ENCODE peak calls at places on chromosome 6, in six cellular contexts. X, V, H, A, U and P are unnamed samples.

GRCh38 chr6:51513891-51514290 is 573.5 kb downstream of the PKHD1 start:
- DNase-seq in V (no peak), A (no peak), H (no peak), X (no peak), U (no peak), P (no peak)

GRCh38 chr6:53822355-53823115 is 27.7 kb downstream of the LRRC1 start:
- DNase-seq in H (no peak), A (peak), V (no peak), U (no peak), X (no peak), P (no peak)

GRCh38 chr6:148467926-148468325 is 125.3 kb downstream of the SASH1 start:
- DNase-seq in A (no peak), H (no peak), U (no peak), V (no peak), X (no peak), P (no peak)

GRCh38 chr6:52243282-52243893 is 912 bp downstream of the IL17F start:
- DNase-seq in V (no peak), A (peak), U (no peak), X (no peak), H (no peak), P (no peak)

GRCh38 chr6:97067045-97067444 is 142.5 kb downstream of the KLHL32 start:
- DNase-seq in A (no peak), H (no peak), V (no peak), U (no peak), X (no peak), P (no peak)

GRCh38 chr6:141685416-141685815 is 447.3 kb upstream of the GJE1 start:
- DNase-seq in U (no peak), H (no peak), V (no peak), A (peak), X (no peak), P (no peak)

GRCh38 chr6:3773696-3774298 is 22.3 kb upstream of the PXDC1 start:
- DNase-seq in X (no peak), V (no peak), A (no peak), U (no peak), H (no peak), P (no peak)

GRCh38 chr6:123769431-123769830 is 34.2 kb upstream of the NKAIN2 start:
- DNase-seq in U (no peak), A (no peak), H (no peak), V (no peak), X (no peak), P (no peak)

GRCh38 chr6:134315974-134316391 is 1.9 kb downstream of the SGK1 start:
- DNase-seq in X (no peak), U (no peak), H (no peak), A (no peak), V (no peak), P (peak)

GRCh38 chr6:141833001-141833655 is 299.6 kb upstream of the GJE1 start:
- DNase-seq in V (no peak), X (no peak), A (no peak), H (no peak), U (no peak), P (no peak)

GRCh38 chr6:157514659-157515496 is 133.9 kb downstream of the ZDHHC14 start:
- DNase-seq in U (no peak), X (no peak), H (no peak), V (no peak), A (peak), P (no peak)

GRCh38 chr6:157831424-157832249 is 8.6 kb downstream of the SNX9 start:
- DNase-seq in H (no peak), U (no peak), V (no peak), X (no peak), A (no peak), P (no peak)

GRCh38 chr6:37502703-37503485 is 3.2 kb upstream of the CCDC167 start:
- DNase-seq in H (no peak), V (no peak), U (no peak), A (no peak), X (no peak), P (no peak)

GRCh38 chr6:18293192-18293904 is 29.0 kb upstream of the DEK start:
- DNase-seq in A (peak), V (no peak), X (peak), U (no peak), H (no peak), P (no peak)

GRCh38 chr6:35810831-35811698 is 5.9 kb downstream of the LHFPL5 start:
- DNase-seq in V (no peak), U (no peak), H (no peak), A (peak), X (no peak), P (no peak)

GRCh38 chr6:142854589-142855488 is 90.1 kb downstream of the HIVEP2 start:
- DNase-seq in X (no peak), H (no peak), U (no peak), V (no peak), A (no peak), P (no peak)

GRCh38 chr6:133895573-133896343 is 6.8 kb downstream of the TCF21 start:
- DNase-seq in H (no peak), X (peak), A (no peak), U (peak), V (peak), P (no peak)

GRCh38 chr6:39801456-39802251 is 9.5 kb downstream of the DAAM2 start:
- DNase-seq in A (no peak), X (no peak), H (no peak), V (no peak), U (no peak), P (no peak)

GRCh38 chr6:117555262-117555849 is 47.0 kb downstream of the GOPC start:
- DNase-seq in V (no peak), H (no peak), A (no peak), U (no peak), X (no peak), P (no peak)

GRCh38 chr6:39594304-39594703 is 130.9 kb downstream of the KIF6 start:
- DNase-seq in X (no peak), H (no peak), U (no peak), A (no peak), V (no peak), P (no peak)

GRCh38 chr6:14354919-14355572 is 237.5 kb downstream of the CD83 start:
- DNase-seq in U (no peak), H (peak), V (peak), A (peak), X (peak), P (peak)

GRCh38 chr6:113610377-113610988 is 246.7 kb upstream of the MARCKS start:
- DNase-seq in X (no peak), U (no peak), A (no peak), V (no peak), H (no peak), P (no peak)

GRCh38 chr6:63936399-63936798 is 300.8 kb downstream of the PHF3 start:
- DNase-seq in H (no peak), A (no peak), X (no peak), V (no peak), U (no peak), P (no peak)

GRCh38 chr6:73774311-73774766 is 78.3 kb downstream of the CD109 start:
- DNase-seq in X (no peak), A (peak), H (no peak), V (peak), U (peak), P (no peak)

GRCh38 chr6:11042025-11042749 is 1.9 kb downstream of the ELOVL2 start:
- DNase-seq in U (no peak), X (no peak), V (no peak), A (no peak), H (no peak), P (no peak)

GRCh38 chr6:11040134-11040533 is 4.0 kb downstream of the ELOVL2 start:
- DNase-seq in V (no peak), H (no peak), U (no peak), A (no peak), X (no peak), P (no peak)

GRCh38 chr6:11036977-11037430 is 7.1 kb downstream of the ELOVL2 start:
- DNase-seq in X (no peak), A (no peak), H (no peak), U (no peak), V (no peak), P (no peak)

GRCh38 chr6:11035961-11036360 is 8.1 kb downstream of the ELOVL2 start:
- DNase-seq in U (no peak), X (no peak), A (no peak), H (no peak), V (no peak), P (no peak)

DNA sequence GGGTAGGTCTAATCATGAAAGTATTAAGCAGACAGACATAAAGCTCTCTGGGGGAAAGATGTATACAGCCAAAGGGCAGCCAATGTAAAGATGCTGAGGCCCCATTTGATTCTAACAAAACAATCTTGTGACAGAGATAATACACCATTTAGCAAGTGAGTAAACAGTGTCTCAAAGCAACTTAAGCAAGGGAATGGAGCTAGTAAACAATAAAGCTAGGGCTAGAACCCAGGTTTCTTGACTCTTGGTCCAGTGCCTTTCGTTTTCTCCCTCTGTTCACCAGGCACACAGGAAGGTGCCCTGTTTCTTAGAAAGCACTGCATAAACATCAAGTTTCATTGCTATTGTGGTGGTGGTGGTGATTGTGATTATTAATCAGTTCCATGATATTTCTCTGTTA is 5.1 kb downstream of the ELOVL2 start:
- DNase-seq in A (no peak), U (no peak), H (no peak), X (no peak), V (no peak), P (no peak)
- H3K4me3 ChIP-seq in A (no peak), U (no peak), H (no peak), X (no peak), V (no peak), P (no peak)

DNA sequence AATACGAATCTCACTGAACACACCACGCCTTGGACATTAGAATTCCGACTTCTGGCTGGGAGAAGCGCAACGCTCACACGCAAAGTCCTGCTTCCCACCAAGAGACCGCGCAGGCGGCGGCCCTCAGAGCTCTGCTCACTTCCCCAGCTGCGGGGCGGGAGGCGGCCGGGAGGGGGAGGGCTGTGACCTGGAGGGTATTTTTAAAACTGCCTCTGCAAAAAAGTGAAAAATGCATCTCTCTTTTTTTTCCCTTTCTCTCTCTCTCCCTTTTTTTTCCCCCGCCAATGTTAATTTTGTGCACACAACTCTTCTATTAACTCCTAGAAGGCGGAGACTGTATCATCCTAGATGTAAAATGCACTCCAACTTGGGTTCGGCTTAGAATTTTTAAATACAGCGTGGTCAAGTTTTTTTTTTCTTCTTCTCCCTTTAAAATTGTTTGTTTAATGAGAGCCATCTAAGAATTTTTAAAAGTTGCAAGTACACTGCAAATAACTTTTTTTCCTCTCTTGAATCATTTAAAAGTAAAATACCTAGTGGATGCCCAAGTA is 66.4 kb downstream of the STX11 start:
- DNase-seq in X (no peak), U (no peak), A (no peak), H (no peak), V (peak), P (no peak)
- TF ChIP-seq CTCF in X (no peak), U (no peak), A (peak), H (no peak), V (no peak), P (peak)

GRCh38 chr6:101016163-101016562 is 135.0 kb upstream of the ASCC3 start:
- DNase-seq in A (no peak), U (no peak), H (no peak), V (no peak), X (no peak), P (no peak)

GRCh38 chr6:101013612-101014195 is 132.6 kb upstream of the ASCC3 start:
- DNase-seq in H (no peak), V (no peak), X (no peak), U (no peak), A (no peak), P (no peak)

GRCh38 chr6:101015541-101015940 is 134.4 kb upstream of the ASCC3 start:
- DNase-seq in H (no peak), V (no peak), X (no peak), A (no peak), U (no peak), P (no peak)

GRCh38 chr6:101011165-101011564 is 130.0 kb upstream of the ASCC3 start:
- DNase-seq in V (no peak), X (no peak), U (no peak), H (no peak), A (no peak), P (no peak)
- H3K4me3 ChIP-seq in V (no peak), X (no peak), U (no peak), H (no peak), A (peak), P (no peak)

GRCh38 chr6:87026961-87027360 is 67.9 kb downstream of the CGA start:
- DNase-seq in H (no peak), X (no peak), V (no peak), U (no peak), A (no peak), P (no peak)

DNA sequence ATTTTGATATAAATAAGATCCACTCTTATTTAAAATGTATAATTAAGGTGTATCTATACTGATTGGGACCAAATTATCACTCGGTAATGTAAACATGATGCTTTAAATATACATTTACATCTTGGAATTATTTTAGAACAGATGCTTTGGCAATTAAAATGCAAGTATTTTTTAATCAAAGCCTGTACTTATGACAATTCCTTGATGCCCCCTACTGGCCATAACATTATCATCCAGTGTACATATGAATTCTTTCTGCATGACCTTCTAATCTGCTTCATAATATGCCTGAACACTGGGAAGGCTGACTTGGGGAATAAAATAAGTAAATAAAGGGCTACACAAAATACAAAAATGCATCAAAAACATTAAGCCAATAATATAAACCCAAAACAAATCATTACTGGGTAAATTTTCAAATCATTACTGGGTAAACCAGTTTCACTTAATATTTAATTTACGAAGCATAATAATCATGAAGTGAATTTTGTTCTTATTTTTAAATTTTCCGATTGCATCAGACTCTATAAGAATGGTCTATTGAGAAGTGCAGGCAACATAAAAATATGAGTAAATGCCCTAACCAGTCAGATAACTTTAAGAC is 65.1 kb downstream of the CGA start:
- DNase-seq in X (no peak), A (peak), U (peak), V (no peak), H (no peak), P (no peak)
- TF ChIP-seq CTCF in X (no peak), A (peak), U (peak), V (peak), H (peak), P (peak)

GRCh38 chr6:163262080-163262479 is 152.4 kb upstream of the QKI start:
- DNase-seq in X (no peak), H (no peak), V (no peak), A (no peak), U (no peak), P (no peak)

GRCh38 chr6:163260911-163261310 is 153.6 kb upstream of the QKI start:
- DNase-seq in U (no peak), A (no peak), H (no peak), X (no peak), V (no peak), P (no peak)

GRCh38 chr6:163261361-163261760 is 153.2 kb upstream of the QKI start:
- DNase-seq in V (no peak), H (no peak), U (no peak), X (no peak), A (no peak), P (no peak)

GRCh38 chr6:163260111-163260895 is 154.2 kb upstream of the QKI start:
- DNase-seq in V (peak), X (no peak), U (peak), H (no peak), A (no peak), P (no peak)

DNA sequence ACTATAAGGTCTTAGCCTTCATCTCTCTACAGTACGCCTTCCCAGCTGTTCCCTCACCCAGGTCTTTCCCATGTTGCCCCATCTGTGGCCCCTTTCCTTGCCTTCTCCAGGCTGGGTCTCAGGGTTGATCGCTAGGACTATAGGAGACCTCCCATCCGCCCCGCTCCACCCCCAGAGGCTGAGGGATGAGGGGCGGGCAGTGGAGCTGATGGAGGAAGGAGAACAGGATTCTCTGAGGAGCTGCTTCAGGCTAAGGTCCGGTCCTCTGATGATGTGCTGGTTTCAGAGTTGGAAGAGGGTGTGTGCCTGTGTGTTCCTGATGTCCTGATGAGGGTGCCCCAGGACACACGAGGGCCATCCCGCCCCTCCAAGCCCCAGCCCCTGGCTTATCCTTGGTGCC is 154.8 kb upstream of the QKI start:
- DNase-seq in U (no peak), H (no peak), X (no peak), A (no peak), V (no peak), P (no peak)
- H3K4me3 ChIP-seq in U (no peak), H (no peak), X (no peak), A (no peak), V (no peak), P (peak)

GRCh38 chr6:106629103-106629858 is at the start of the genes QRSL1 and RTN4IP1:
- DNase-seq in U (peak), V (peak), H (peak), X (peak), A (peak), P (peak)

GRCh38 chr6:106631356-106631755 is 2.0 kb downstream of the QRSL1 start:
- DNase-seq in H (no peak), X (no peak), U (no peak), V (no peak), A (peak), P (no peak)

GRCh38 chr6:106629859-106630163 is 433 bp downstream of the QRSL1 start:
- DNase-seq in H (no peak), A (no peak), U (no peak), X (no peak), V (no peak), P (no peak)

GRCh38 chr6:106628658-106629102 is 618 bp downstream of the RTN4IP1 start:
- DNase-seq in X (no peak), H (no peak), V (no peak), U (peak), A (peak), P (no peak)

DNA sequence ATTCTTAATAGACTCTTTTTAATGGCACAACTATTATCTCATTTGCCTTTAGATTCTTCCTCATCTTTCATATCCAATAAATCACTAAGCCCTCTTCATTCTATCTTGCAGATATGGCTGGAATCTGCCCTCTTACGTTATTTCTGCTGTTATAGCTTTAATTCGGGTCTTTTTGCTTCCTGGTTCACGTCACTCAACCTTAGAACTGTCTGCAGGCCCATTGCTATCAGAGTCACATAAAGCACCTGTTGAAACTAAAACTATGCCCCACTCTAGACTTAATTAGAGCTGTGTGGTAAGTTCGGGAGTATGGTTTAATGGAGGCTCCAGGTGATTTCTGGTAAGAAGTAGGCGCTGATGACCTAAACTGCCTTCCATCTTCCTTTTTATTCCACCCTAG is 988 bp downstream of the QRSL1 start:
- DNase-seq in V (no peak), A (no peak), H (no peak), U (no peak), X (no peak), P (no peak)
- TF ChIP-seq CTCF in V (no peak), A (no peak), H (no peak), U (no peak), X (no peak), P (no peak)

DNA sequence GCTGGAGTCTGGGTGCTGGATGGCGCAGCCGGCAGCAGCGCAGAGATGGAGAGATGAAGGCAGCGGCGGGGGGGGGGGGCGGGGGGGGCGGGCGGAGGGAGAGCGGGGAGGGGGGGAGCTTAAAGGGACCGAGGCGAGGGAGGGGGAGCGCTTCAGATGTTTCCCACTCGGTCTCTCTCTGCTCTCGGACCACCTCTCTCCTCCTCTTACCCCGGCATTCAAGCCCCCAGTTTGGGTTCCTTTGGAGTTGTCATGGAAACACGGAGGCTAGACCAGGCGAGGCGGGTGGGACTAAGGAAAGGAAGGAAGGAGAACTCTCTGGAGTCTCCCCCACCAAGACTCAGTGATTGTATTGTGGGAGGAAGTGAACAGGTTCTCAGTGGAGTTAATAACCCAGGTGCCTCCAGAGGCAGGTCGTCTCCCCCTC is at the start of gene PRRT1:
- DNase-seq in A (no peak), H (no peak), X (no peak), V (no peak), U (no peak), P (no peak)
- H3K4me3 ChIP-seq in A (peak), H (no peak), X (no peak), V (peak), U (peak), P (peak)

DNA sequence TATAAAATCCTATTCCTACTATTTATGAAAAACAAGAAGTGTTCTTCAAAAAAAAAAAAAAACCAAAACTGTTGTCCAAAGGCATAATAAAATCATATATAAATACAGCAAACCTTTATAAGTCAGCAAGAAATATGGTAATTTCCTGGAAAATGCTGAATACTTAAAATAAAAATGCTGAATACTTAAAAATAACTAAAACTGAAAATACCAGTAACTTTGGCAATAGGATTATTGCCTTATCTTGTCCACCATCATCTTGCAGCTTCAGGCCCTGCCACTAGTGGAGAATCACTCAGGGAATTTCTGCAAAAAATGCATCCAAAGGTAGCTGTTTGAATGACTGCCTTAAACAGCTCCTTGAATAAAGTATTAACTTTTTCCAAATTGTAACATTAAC is 24.5 kb downstream of the CCNC start:
- DNase-seq in U (no peak), H (no peak), A (no peak), X (no peak), V (no peak), P (no peak)
- TF ChIP-seq CTCF in U (no peak), H (no peak), A (no peak), X (no peak), V (no peak), P (no peak)